ENCODE peak calls at places on chromosome 4, in six cellular contexts. V is IMR-90, S is OCI-LY7, A is A549, D is esophagus squamous epithelium, G is ovary. C is an unnamed sample.

GRCh38 chr4:87839309-87839946 is 6.7 kb downstream of the MEPE start:
- DNase-seq in V (peak; percentile 49), S (peak; percentile 24), A (peak; percentile 34), D (no peak), G (no peak), C (no peak)

GRCh38 chr4:157978680-157979361 is 194.0 kb downstream of the GASK1B start:
- DNase-seq in V (peak; percentile 64), S (peak; percentile 49), A (peak; percentile 59), D (no peak), G (peak; percentile 62), C (peak; percentile 8)

GRCh38 chr4:37993806-37994205 is 33.6 kb downstream of the PTTG2 start:
- DNase-seq in V (no peak), S (no peak), A (no peak), D (no peak), G (no peak), C (no peak)

GRCh38 chr4:175070444-175070843 is 152.3 kb downstream of the ADAM29 start:
- DNase-seq in V (no peak), S (no peak), A (no peak), D (no peak), G (no peak), C (no peak)

GRCh38 chr4:158914178-158914577 is 145.4 kb downstream of the FNIP2 start:
- DNase-seq in V (peak; percentile 84), S (no peak), A (peak; percentile 52), D (no peak), G (no peak), C (no peak)

GRCh38 chr4:182277402-182277801 is 34.2 kb downstream of the TENM3 start:
- DNase-seq in V (peak; percentile 68), S (no peak), A (no peak), D (no peak), G (no peak), C (no peak)

GRCh38 chr4:42320822-42321388 is 76.4 kb upstream of the SHISA3 start:
- DNase-seq in V (no peak), S (peak; percentile 66), A (no peak), D (no peak), G (no peak), C (no peak)

GRCh38 chr4:94345984-94346383 is 3.3 kb upstream of the HPGDS start:
- DNase-seq in V (no peak), S (no peak), A (no peak), D (no peak), G (no peak), C (no peak)

GRCh38 chr4:131499139-131499873 is 1649.8 kb upstream of the PCDH10 start:
- DNase-seq in V (peak; percentile 35), S (no peak), A (peak; percentile 12), D (no peak), G (no peak), C (no peak)

GRCh38 chr4:184351560-184352451 is 122.5 kb downstream of the IRF2 start:
- DNase-seq in V (no peak), S (no peak), A (no peak), D (no peak), G (no peak), C (no peak)
- H3K4me1 ChIP-seq in V (peaks cover 23% of the 10 kb centered on the region), S (peaks cover 69% of the 10 kb centered on the region), A (peaks cover 19% of the 10 kb centered on the region), D (peaks cover 43% of the 10 kb centered on the region), G (peaks cover 26% of the 10 kb centered on the region), C (peaks cover 37% of the 10 kb centered on the region)

GRCh38 chr4:15031197-15031596 is 28.9 kb downstream of the CPEB2 start:
- DNase-seq in V (peak; percentile 13), S (no peak), A (no peak), D (no peak), G (no peak), C (no peak)
- H3K4me1 ChIP-seq in V (peaks cover 7% of the 10 kb centered on the region), S (no peaks in the 10 kb centered on the region), A (peaks cover 65% of the 10 kb centered on the region), D (no peaks in the 10 kb centered on the region), G (peaks cover 3% of the 10 kb centered on the region), C (peaks cover 28% of the 10 kb centered on the region)

GRCh38 chr4:78567502-78568075 is 16.0 kb downstream of the ANXA3 start:
- DNase-seq in V (no peak), S (no peak), A (no peak), D (no peak), G (no peak), C (no peak)
- H3K4me1 ChIP-seq in V (peaks cover 15% of the 10 kb centered on the region), S (no peaks in the 10 kb centered on the region), A (peaks cover 81% of the 10 kb centered on the region), D (no peaks in the 10 kb centered on the region), G (peaks cover 2% of the 10 kb centered on the region), C (peaks cover 26% of the 10 kb centered on the region)

DNA sequence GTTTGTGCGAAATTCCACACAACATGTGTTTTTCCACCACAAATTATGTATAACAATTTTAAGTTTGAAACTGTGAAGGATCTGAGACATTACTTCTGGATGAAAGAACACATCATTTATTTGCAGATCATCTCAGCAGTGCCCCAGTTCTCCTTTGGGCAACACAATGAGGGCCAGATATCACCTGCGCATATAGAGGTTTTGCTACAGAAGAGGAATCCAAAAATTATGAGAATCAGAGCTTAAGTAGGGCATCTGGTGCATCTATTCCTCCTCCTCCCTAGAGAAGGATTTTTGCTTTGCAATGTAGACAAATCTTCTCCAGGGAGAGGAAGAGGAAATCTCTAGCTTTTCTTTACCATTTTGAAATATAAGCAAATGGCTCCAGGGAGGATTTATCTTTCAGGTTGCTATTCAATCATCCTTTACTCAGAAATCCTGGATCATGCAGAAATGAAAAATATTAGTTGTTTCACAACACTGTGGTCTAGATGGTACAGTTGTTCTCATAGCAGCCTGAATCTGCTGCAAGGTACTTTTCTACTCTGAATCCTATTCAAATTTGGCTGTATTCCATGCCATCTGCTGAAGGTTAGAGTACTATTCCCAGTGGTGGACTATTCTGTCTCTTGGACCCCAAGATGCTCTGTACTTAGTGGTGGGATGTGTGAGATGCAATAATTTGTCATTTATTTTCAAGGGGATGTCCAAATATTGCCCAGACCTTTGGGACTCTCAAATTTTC is 132.1 kb downstream of the SNCA start:
- DNase-seq in V (no peak), S (no peak), A (no peak), D (no peak), G (no peak), C (no peak)
- H3K4me1 ChIP-seq in V (peaks cover 6% of the 10 kb centered on the region), S (no peaks in the 10 kb centered on the region), A (no peaks in the 10 kb centered on the region), D (no peaks in the 10 kb centered on the region), G (peaks cover 8% of the 10 kb centered on the region), C (no peaks in the 10 kb centered on the region)

DNA sequence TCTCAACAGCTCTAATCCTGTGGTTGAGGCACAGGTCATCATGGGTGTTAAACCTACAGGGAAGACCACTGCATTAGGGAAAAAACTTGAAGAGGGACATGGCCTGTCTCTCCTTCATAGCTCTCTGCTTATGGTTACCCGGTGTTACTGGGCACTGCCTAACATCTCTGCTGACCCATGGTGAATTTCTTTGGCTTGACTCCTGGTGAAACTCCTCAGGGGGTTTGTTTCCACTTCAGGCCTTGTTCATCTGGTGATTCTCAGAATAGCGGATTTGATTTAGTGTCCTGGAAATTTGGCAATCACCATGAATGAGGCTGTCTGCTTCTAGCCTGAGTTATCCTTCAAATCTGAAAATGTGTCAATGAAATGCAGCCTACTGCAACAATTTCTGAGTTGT is 114.4 kb downstream of the ZNF518B start:
- DNase-seq in V (no peak), S (no peak), A (no peak), D (no peak), G (no peak), C (no peak)
- H3K4me1 ChIP-seq in V (no peaks in the 10 kb centered on the region), S (no peaks in the 10 kb centered on the region), A (no peaks in the 10 kb centered on the region), D (no peaks in the 10 kb centered on the region), G (no peaks in the 10 kb centered on the region), C (no peaks in the 10 kb centered on the region)

C was measured in transverse colon.